ENCODE peak calls at places on chromosomes 13 and 19, in seven cellular contexts. A, J, Y, S, L, I and O are unnamed samples.

GRCh38 chr13:106003651-106004050 is 531.8 kb downstream of the EFNB2 start:
- DNase-seq in A (no peak), J (no peak), Y (no peak), S (no peak), L (no peak), I (no peak), O (no peak)

GRCh38 chr13:59352600-59352999 is 811.1 kb downstream of the DIAPH3 start:
- DNase-seq in A (no peak), J (no peak), Y (no peak), S (no peak), L (no peak), I (no peak), O (peak; percentile 55)

GRCh38 chr19:1063909-1064660 is 2.9 kb upstream of the ARHGAP45 start:
- DNase-seq in A (no peak), J (no peak), Y (no peak), S (no peak), L (peak; percentile 30), I (peak; percentile 76), O (no peak)

GRCh38 chr19:42217522-42218442 is at the start of gene DEDD2:
- DNase-seq in A (peak; percentile 95), J (peak; percentile 96), Y (peak; percentile 95), S (peak; percentile 97), L (peak; percentile 90), I (peak; percentile 100), O (peak; percentile 92)

GRCh38 chr19:48120505-48120904 is 9.9 kb upstream of the PLA2G4C start:
- DNase-seq in A (no peak), J (no peak), Y (no peak), S (no peak), L (peak; percentile 52), I (no peak), O (no peak)

GRCh38 chr13:40390290-40391008 is 276.0 kb downstream of the FOXO1 start:
- DNase-seq in A (no peak), J (no peak), Y (no peak), S (no peak), L (no peak), I (no peak), O (no peak)

GRCh38 chr13:20359335-20359734 is 127.2 kb upstream of the GJB6 start:
- DNase-seq in A (no peak), J (no peak), Y (no peak), S (no peak), L (no peak), I (no peak), O (peak; percentile 32)

GRCh38 chr19:46944918-46945628 is 74.6 kb upstream of the NPAS1 start:
- DNase-seq in A (peak; percentile 34), J (no peak), Y (no peak), S (no peak), L (no peak), I (peak; percentile 52), O (no peak)

GRCh38 chr19:29866011-29866410 is 54.2 kb downstream of the CCNE1 start:
- DNase-seq in A (no peak), J (no peak), Y (no peak), S (no peak), L (no peak), I (no peak), O (no peak)

GRCh38 chr13:111662451-111662850 is 342.0 kb downstream of the TEX29 start:
- DNase-seq in A (no peak), J (no peak), Y (no peak), S (no peak), L (no peak), I (no peak), O (no peak)

GRCh38 chr13:49625392-49626137 is 2.7 kb upstream of the ARL11 start:
- DNase-seq in A (no peak), J (no peak), Y (no peak), S (no peak), L (no peak), I (no peak), O (peak; percentile 80)

GRCh38 chr13:68428292-68428691 is 1198.2 kb upstream of the PCDH9 start:
- DNase-seq in A (no peak), J (no peak), Y (no peak), S (no peak), L (no peak), I (no peak), O (peak; percentile 6)

GRCh38 chr19:55443824-55444719 is 972 bp upstream of the SHISA7 start:
- DNase-seq in A (no peak), J (no peak), Y (no peak), S (no peak), L (peak; percentile 52), I (no peak), O (no peak)

GRCh38 chr19:8387688-8388611 is 2.2 kb upstream of the RAB11B start:
- DNase-seq in A (no peak), J (no peak), Y (no peak), S (no peak), L (no peak), I (no peak), O (peak; percentile 97)

GRCh38 chr13:111210488-111210887 is 95.4 kb downstream of the ARHGEF7 start:
- DNase-seq in A (no peak), J (no peak), Y (no peak), S (no peak), L (no peak), I (no peak), O (no peak)

GRCh38 chr13:59425211-59425721 is 738.5 kb downstream of the DIAPH3 start:
- DNase-seq in A (no peak), J (no peak), Y (no peak), S (no peak), L (no peak), I (no peak), O (no peak)

GRCh38 chr13:89212186-89212585 is 1541.0 kb downstream of the SLITRK5 start:
- DNase-seq in A (no peak), J (no peak), Y (no peak), S (no peak), L (no peak), I (no peak), O (no peak)

GRCh38 chr19:3682741-3683404 is 17.4 kb downstream of the PIP5K1C start:
- DNase-seq in A (peak; percentile 79), J (no peak), Y (no peak), S (no peak), L (peak; percentile 68), I (no peak), O (no peak)

GRCh38 chr13:112719016-112719415 is 29.2 kb downstream of the ATP11A start:
- DNase-seq in A (no peak), J (no peak), Y (no peak), S (no peak), L (no peak), I (no peak), O (no peak)

GRCh38 chr19:40521276-40521675 is 54.5 kb downstream of the SPTBN4 start:
- DNase-seq in A (no peak), J (no peak), Y (no peak), S (no peak), L (no peak), I (no peak), O (peak; percentile 39)

GRCh38 chr13:112468069-112468468 is 91.9 kb downstream of the SPACA7 start:
- DNase-seq in A (no peak), J (no peak), Y (no peak), S (no peak), L (no peak), I (no peak), O (no peak)

GRCh38 chr13:31042501-31043165 is 110.2 kb downstream of the TEX26 start:
- DNase-seq in A (no peak), J (no peak), Y (no peak), S (no peak), L (no peak), I (no peak), O (no peak)

GRCh38 chr13:78409172-78409571 is 194.2 kb downstream of the POU4F1 start:
- DNase-seq in A (no peak), J (peak; percentile 24), Y (no peak), S (no peak), L (no peak), I (no peak), O (no peak)

GRCh38 chr19:41225238-41226052 is 6.4 kb downstream of the AXL start:
- DNase-seq in A (peak; percentile 55), J (no peak), Y (no peak), S (no peak), L (peak; percentile 86), I (no peak), O (peak; percentile 91)

GRCh38 chr19:1171755-1172352 is 2.2 kb downstream of the SBNO2 start:
- DNase-seq in A (no peak), J (no peak), Y (no peak), S (no peak), L (no peak), I (no peak), O (no peak)

GRCh38 chr19:8113017-8113416 is 36.4 kb downstream of the FBN3 start:
- DNase-seq in A (no peak), J (no peak), Y (no peak), S (no peak), L (no peak), I (no peak), O (no peak)

GRCh38 chr13:87680298-87680697 is 9.1 kb downstream of the SLITRK5 start:
- DNase-seq in A (peak; percentile 5), J (no peak), Y (no peak), S (no peak), L (no peak), I (no peak), O (no peak)

GRCh38 chr19:28744943-28745342 is 468.0 kb downstream of the UQCRFS1 start:
- DNase-seq in A (no peak), J (no peak), Y (no peak), S (no peak), L (no peak), I (no peak), O (no peak)

GRCh38 chr13:27482996-27483395 is 32.6 kb upstream of the MTIF3 start:
- DNase-seq in A (no peak), J (peak; percentile 55), Y (peak; percentile 22), S (peak; percentile 16), L (no peak), I (no peak), O (no peak)

GRCh38 chr13:98300956-98301641 is 124.0 kb upstream of the RNF113B start:
- DNase-seq in A (no peak), J (no peak), Y (no peak), S (no peak), L (no peak), I (no peak), O (peak; percentile 96)

GRCh38 chr19:32233091-32233490 is 112.3 kb upstream of the ZNF507 start:
- DNase-seq in A (no peak), J (no peak), Y (no peak), S (no peak), L (no peak), I (peak; percentile 27), O (no peak)
- TF ChIP-seq TAF1 in A (no peak), J (no peak), Y (no peak), S (no peak), L (no peak), I (no peak), O (no peak)

GRCh38 chr19:54178581-54179261 is 5.8 kb upstream of the TMC4 start:
- DNase-seq in A (peak; percentile 72), J (no peak), Y (no peak), S (no peak), L (peak; percentile 41), I (peak; percentile 87), O (no peak)
- TF ChIP-seq TAF1 in A (no peak), J (no peak), Y (no peak), S (no peak), L (no peak), I (no peak), O (no peak)

GRCh38 chr13:82147526-82147925 is 1734.7 kb downstream of the SLITRK1 start:
- DNase-seq in A (no peak), J (no peak), Y (no peak), S (no peak), L (no peak), I (no peak), O (no peak)
- TF ChIP-seq TAF1 in A (no peak), J (no peak), Y (no peak), S (no peak), L (no peak), I (no peak), O (no peak)

GRCh38 chr19:2523630-2524311 is 47.8 kb downstream of the GADD45B start:
- DNase-seq in A (no peak), J (no peak), Y (no peak), S (no peak), L (no peak), I (no peak), O (no peak)
- TF ChIP-seq TAF1 in A (no peak), J (no peak), Y (no peak), S (no peak), L (no peak), I (no peak), O (no peak)